ENCODE peak calls at places on chromosomes 2 and 18, in six cellular contexts. G is astrocyte of the cerebellum, K is cardiac fibroblast, T is epithelial cell of esophagus, I is GM12865, P is fibroblast of pulmonary artery. J is an unnamed sample.

GRCh38 chr2:236696866-236697265 is 127.2 kb downstream of the ACKR3 start:
- DNase-seq in G (no peak), K (no peak), T (no peak), I (no peak), P (no peak), J (no peak)

GRCh38 chr2:10493075-10493635 is 45.0 kb upstream of the ODC1 start:
- DNase-seq in G (no peak), K (no peak), T (no peak), I (no peak), P (no peak), J (no peak)

GRCh38 chr2:131535526-131535925 is 7.8 kb downstream of the CCDC74A start:
- DNase-seq in G (no peak), K (no peak), T (no peak), I (no peak), P (no peak), J (peak)

GRCh38 chr2:201697899-201698298 is 545 bp downstream of the MPP4 start:
- DNase-seq in G (peak), K (peak), T (peak), I (no peak), P (peak), J (no peak)

GRCh38 chr2:240510513-240511210 is 47.1 kb downstream of the ANKMY1 start:
- DNase-seq in G (no peak), K (no peak), T (no peak), I (no peak), P (no peak), J (peak)

GRCh38 chr18:61942072-61942471 is 49.3 kb upstream of the RNF152 start:
- DNase-seq in G (no peak), K (no peak), T (no peak), I (no peak), P (no peak), J (no peak)

GRCh38 chr2:11012131-11012693 is 100.5 kb downstream of the KCNF1 start:
- DNase-seq in G (no peak), K (no peak), T (no peak), I (no peak), P (no peak), J (peak)

GRCh38 chr2:101873543-101873942 is 118.2 kb upstream of the IL1R2 start:
- DNase-seq in G (no peak), K (no peak), T (no peak), I (peak), P (peak), J (no peak)

GRCh38 chr2:194205568-194206227 is 1451.3 kb upstream of the SLC39A10 start:
- DNase-seq in G (no peak), K (no peak), T (no peak), I (no peak), P (no peak), J (no peak)

GRCh38 chr2:49490710-49491109 is 336.4 kb upstream of the FSHR start:
- DNase-seq in G (no peak), K (peak), T (peak), I (peak), P (peak), J (no peak)

GRCh38 chr2:241007880-241008710 is 9.7 kb downstream of the SNED1 start:
- DNase-seq in G (no peak), K (no peak), T (no peak), I (no peak), P (no peak), J (peak)

GRCh38 chr2:8152392-8153257 is 529.2 kb upstream of the ID2 start:
- DNase-seq in G (no peak), K (no peak), T (no peak), I (peak), P (no peak), J (no peak)

GRCh38 chr2:56680971-56681631 is 497.3 kb downstream of the CCDC85A start:
- DNase-seq in G (peak), K (peak), T (no peak), I (no peak), P (peak), J (no peak)

GRCh38 chr2:197847666-197848401 is 43.4 kb downstream of the PLCL1 start:
- DNase-seq in G (no peak), K (no peak), T (peak), I (peak), P (no peak), J (no peak)

GRCh38 chr18:2672410-2672809 is 16.9 kb downstream of the SMCHD1 start:
- DNase-seq in G (no peak), K (no peak), T (no peak), I (no peak), P (no peak), J (no peak)

GRCh38 chr2:40147360-40147759 is 304.5 kb downstream of the SLC8A1 start:
- DNase-seq in G (no peak), K (no peak), T (no peak), I (no peak), P (no peak), J (no peak)

GRCh38 chr2:213188971-213189899 is 37.8 kb upstream of the IKZF2 start:
- DNase-seq in G (no peak), K (peak), T (peak), I (peak), P (peak), J (no peak)

GRCh38 chr18:62331581-62332436 is 6.7 kb downstream of the TNFRSF11A start:
- DNase-seq in G (peak), K (peak), T (no peak), I (peak), P (peak), J (no peak)

GRCh38 chr2:106104332-106105062 is 89.6 kb downstream of the UXS1 start:
- DNase-seq in G (peak), K (peak), T (peak), I (peak), P (peak), J (peak)

GRCh38 chr2:45595724-45596435 is 15.2 kb downstream of the SRBD1 start:
- DNase-seq in G (peak), K (peak), T (peak), I (no peak), P (peak), J (no peak)

GRCh38 chr2:168515502-168515901 is 59.4 kb downstream of the CERS6 start:
- DNase-seq in G (peak), K (peak), T (peak), I (no peak), P (peak), J (no peak)

GRCh38 chr18:56235773-56236115 is 402.6 kb downstream of the TXNL1 start:
- DNase-seq in G (peak), K (no peak), T (no peak), I (no peak), P (no peak), J (no peak)

GRCh38 chr18:56240405-56240804 is 398.0 kb downstream of the TXNL1 start:
- DNase-seq in G (no peak), K (peak), T (no peak), I (no peak), P (no peak), J (no peak)

GRCh38 chr18:56235061-56235772 is 403.2 kb downstream of the TXNL1 start:
- DNase-seq in G (peak), K (no peak), T (no peak), I (peak), P (no peak), J (no peak)

GRCh38 chr18:56233595-56233994 is 404.8 kb downstream of the TXNL1 start:
- DNase-seq in G (peak), K (peak), T (peak), I (no peak), P (peak), J (no peak)

GRCh38 chr18:56238576-56238975 is 399.8 kb downstream of the TXNL1 start:
- DNase-seq in G (no peak), K (peak), T (peak), I (no peak), P (no peak), J (no peak)
- TF ChIP-seq CTCF in G (peak), K (peak), T (peak), I (peak), P (peak), J (no peak)

GRCh38 chr18:26192233-26192632 is 34.0 kb upstream of the TAF4B start:
- DNase-seq in G (no peak), K (no peak), T (no peak), I (no peak), P (no peak), J (no peak)
- TF ChIP-seq CTCF in G (no peak), K (no peak), T (no peak), I (no peak), P (no peak), J (no peak)

GRCh38 chr18:31876707-31877106 is 66.2 kb downstream of the TRAPPC8 start:
- DNase-seq in G (no peak), K (peak), T (peak), I (no peak), P (peak), J (no peak)
- TF ChIP-seq CTCF in G (no peak), K (no peak), T (no peak), I (no peak), P (no peak), J (no peak)

GRCh38 chr2:238174701-238175100 is 15.9 kb downstream of the ERFE start:
- DNase-seq in G (no peak), K (no peak), T (peak), I (no peak), P (no peak), J (no peak)
- TF ChIP-seq CTCF in G (no peak), K (no peak), T (no peak), I (no peak), P (no peak), J (no peak)

DNA sequence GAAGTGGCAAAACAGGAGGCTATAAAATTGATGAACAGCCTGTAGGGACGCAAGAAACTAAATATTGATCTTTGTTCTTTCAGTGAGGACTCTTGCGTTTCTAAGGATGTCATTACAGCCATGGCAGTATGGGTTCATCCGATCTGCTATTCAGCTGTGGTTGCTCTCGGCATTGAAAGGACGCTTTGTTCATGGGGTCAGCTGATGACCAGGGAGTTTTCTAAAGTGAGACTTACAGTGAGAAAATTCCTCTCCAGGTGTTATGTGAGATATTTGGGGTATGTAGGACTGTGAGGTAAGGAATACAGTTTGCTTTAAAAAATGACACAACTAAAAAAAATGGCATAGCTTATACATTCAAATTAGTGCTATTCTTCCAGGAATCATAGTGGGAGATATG is 52.8 kb upstream of the PELI1 start:
- DNase-seq in G (no peak), K (no peak), T (no peak), I (no peak), P (no peak), J (no peak)
- TF ChIP-seq CTCF in G (no peak), K (no peak), T (no peak), I (no peak), P (no peak), J (no peak)

GRCh38 chr2:31729442-31730092 is 148.8 kb upstream of the SRD5A2 start:
- DNase-seq in G (no peak), K (peak), T (peak), I (peak), P (peak), J (no peak)
- TF ChIP-seq CTCF in G (peak), K (peak), T (peak), I (peak), P (peak), J (peak)

DNA sequence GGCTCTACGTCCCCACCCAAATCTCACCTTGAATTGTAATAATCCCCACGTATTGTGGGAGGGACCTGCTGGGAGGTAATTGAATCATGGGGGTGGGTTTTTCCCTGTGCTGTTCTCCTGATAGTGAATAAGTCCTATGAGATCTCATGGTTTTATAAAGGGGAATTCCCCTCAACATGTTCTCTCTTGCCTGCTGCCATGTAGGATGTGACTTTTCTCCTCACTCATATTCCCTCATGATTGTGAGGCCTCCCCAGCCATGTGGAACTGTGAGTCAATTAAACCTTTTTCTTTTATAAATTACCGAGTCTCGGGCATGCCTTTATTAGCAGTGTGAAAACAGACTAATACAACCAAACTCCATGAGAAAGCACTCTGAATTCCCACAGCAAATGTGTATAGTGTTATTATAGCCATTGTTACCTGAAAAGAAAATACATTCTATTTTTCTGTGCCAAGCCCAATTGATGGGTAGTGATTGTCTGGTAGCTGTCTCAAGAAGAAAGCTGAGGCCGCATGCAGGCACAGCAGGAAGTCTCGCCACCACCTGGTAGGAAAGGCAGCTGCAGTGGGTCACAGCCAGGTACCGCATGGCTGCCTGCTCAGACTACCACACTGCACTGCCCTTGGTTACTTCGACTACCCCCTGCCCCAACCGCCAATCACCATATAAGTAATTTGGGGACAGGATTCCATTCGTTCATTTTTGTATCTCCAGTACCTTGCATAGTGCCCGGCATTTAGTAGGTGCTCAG is 10.3 kb upstream of the ZBTB7C start:
- DNase-seq in G (no peak), K (no peak), T (peak), I (no peak), P (no peak), J (no peak)
- TF ChIP-seq CTCF in G (no peak), K (no peak), T (no peak), I (no peak), P (no peak), J (no peak)

GRCh38 chr2:111952871-111953497 is 54.6 kb downstream of the MERTK start:
- DNase-seq in G (no peak), K (no peak), T (no peak), I (no peak), P (no peak), J (no peak)

GRCh38 chr2:111961663-111962062 is 63.3 kb downstream of the MERTK start:
- DNase-seq in G (no peak), K (no peak), T (no peak), I (no peak), P (no peak), J (no peak)

GRCh38 chr2:111954602-111955332 is 56.4 kb downstream of the MERTK start:
- DNase-seq in G (no peak), K (no peak), T (no peak), I (no peak), P (no peak), J (no peak)

GRCh38 chr2:111957872-111958354 is 59.5 kb downstream of the MERTK start:
- DNase-seq in G (no peak), K (no peak), T (no peak), I (no peak), P (no peak), J (no peak)

DNA sequence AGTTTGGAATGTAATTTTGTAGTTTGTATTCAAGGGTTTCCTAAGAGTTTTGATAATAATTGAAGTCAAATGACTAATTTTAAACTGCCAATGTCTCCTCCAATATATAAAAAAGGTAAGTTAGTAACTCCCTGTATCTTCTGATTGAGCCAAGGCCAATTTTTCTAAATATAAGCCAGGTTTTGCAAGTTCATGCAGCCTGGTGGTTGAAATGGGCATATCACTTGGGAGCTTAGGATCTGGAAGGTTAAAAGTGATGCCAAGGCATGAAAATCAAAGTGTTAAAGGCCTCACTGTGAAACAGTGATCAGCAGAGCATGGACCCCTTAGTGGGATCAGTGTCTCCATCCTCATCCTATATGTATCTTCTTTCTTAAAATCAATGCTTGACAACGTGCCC is 60.5 kb downstream of the MERTK start:
- DNase-seq in G (no peak), K (no peak), T (no peak), I (no peak), P (no peak), J (no peak)
- TF ChIP-seq CTCF in G (peak), K (peak), T (no peak), I (no peak), P (no peak), J (no peak)

DNA sequence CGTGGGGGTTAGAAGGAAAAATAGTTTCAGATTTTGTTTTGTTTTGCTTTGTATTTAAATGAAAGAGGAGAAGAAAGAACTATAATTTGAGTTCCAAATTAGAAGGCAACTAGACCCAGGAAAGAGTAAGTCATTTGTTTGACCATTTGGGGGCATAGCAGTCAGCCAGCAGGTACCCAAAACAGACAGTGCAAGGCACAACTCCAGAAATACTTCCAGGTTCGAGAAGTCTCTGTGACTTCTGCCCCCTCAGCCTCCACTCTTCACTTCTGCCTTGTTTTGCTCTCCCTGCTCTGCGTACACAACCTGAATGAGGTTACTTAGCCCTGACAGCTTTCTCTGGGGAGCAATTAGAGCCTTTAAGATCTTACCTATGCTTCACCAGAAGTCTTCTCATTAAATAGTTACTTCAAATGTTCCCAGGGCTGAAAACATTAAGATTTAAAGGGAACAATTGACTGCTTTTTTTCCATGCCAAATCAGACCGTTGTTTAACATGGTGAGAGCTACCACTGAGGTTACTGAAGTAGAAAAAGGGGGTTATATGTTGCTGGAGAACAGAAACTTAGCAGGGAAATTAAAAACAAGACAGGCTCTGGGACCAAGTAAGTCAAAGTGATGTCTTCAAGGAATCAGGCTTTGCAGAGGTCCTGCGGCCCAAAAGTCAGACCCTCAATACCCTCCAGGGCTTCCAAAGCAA is 216.9 kb downstream of the BCL11A start:
- DNase-seq in G (no peak), K (no peak), T (no peak), I (peak), P (no peak), J (peak)
- TF ChIP-seq CTCF in G (no peak), K (no peak), T (no peak), I (peak), P (no peak), J (no peak)

GRCh38 chr2:134379293-134379692 is 125.4 kb downstream of the MGAT5 start:
- DNase-seq in G (no peak), K (peak), T (no peak), I (no peak), P (peak), J (no peak)
- TF ChIP-seq CTCF in G (no peak), K (no peak), T (no peak), I (no peak), P (no peak), J (no peak)